ENCODE peak calls at places on chromosomes 1 and 21, in nine cellular contexts. One of them, this sample, is unnamed.

GRCh38 chr1:230268371-230269170 is 157.6 kb downstream of the PGBD5 start:
- DNase-seq in osteocyte: no peak
- DNase-seq in COR-L47: peak
- DNase-seq in activated CD4-positive, alpha-beta T cell treated with anti-CD3 and anti-CD28 coated beads, Interleukin-2, amount 50 U/mL, for 4 hours: no peak
- DNase-seq in cardiac septum: no peak
- DNase-seq in stimulated activated CD8-positive, alpha-beta memory T cell treated with anti-CD3 and anti-CD28 coated beads, Interleukin-2, amount 100 ng/mL, for 48 hours: no peak
- DNase-seq in heart left ventricle: no peak
- DNase-seq in HTR-8/SVneo: peak
- DNase-seq in stimulated activated CD4-positive, alpha-beta T cell treated with anti-CD3 and anti-CD28 coated beads, Interleukin-15, amount 100 ng/mL, for 1 hour: no peak
- DNase-seq in this sample: no peak

GRCh38 chr1:94754570-94754969 is 65.6 kb upstream of the SLC44A3 start:
- DNase-seq in HTR-8/SVneo: no peak
- DNase-seq in heart left ventricle: no peak
- DNase-seq in stimulated activated CD4-positive, alpha-beta T cell treated with anti-CD3 and anti-CD28 coated beads, Interleukin-15, amount 100 ng/mL, for 1 hour: no peak
- DNase-seq in osteocyte: no peak
- DNase-seq in cardiac septum: no peak
- DNase-seq in COR-L47: no peak
- DNase-seq in activated CD4-positive, alpha-beta T cell treated with anti-CD3 and anti-CD28 coated beads, Interleukin-2, amount 50 U/mL, for 4 hours: no peak
- DNase-seq in stimulated activated CD8-positive, alpha-beta memory T cell treated with anti-CD3 and anti-CD28 coated beads, Interleukin-2, amount 100 ng/mL, for 48 hours: no peak
- DNase-seq in this sample: no peak

GRCh38 chr1:8167936-8168335 is 141.8 kb upstream of the ERRFI1 start:
- DNase-seq in stimulated activated CD4-positive, alpha-beta T cell treated with anti-CD3 and anti-CD28 coated beads, Interleukin-15, amount 100 ng/mL, for 1 hour: no peak
- DNase-seq in COR-L47: no peak
- DNase-seq in cardiac septum: no peak
- DNase-seq in stimulated activated CD8-positive, alpha-beta memory T cell treated with anti-CD3 and anti-CD28 coated beads, Interleukin-2, amount 100 ng/mL, for 48 hours: no peak
- DNase-seq in activated CD4-positive, alpha-beta T cell treated with anti-CD3 and anti-CD28 coated beads, Interleukin-2, amount 50 U/mL, for 4 hours: no peak
- DNase-seq in HTR-8/SVneo: no peak
- DNase-seq in osteocyte: no peak
- DNase-seq in heart left ventricle: no peak
- DNase-seq in this sample: no peak

GRCh38 chr1:112464501-112464900 is 44.3 kb upstream of the WNT2B start:
- DNase-seq in osteocyte: no peak
- DNase-seq in cardiac septum: no peak
- DNase-seq in heart left ventricle: no peak
- DNase-seq in stimulated activated CD4-positive, alpha-beta T cell treated with anti-CD3 and anti-CD28 coated beads, Interleukin-15, amount 100 ng/mL, for 1 hour: no peak
- DNase-seq in stimulated activated CD8-positive, alpha-beta memory T cell treated with anti-CD3 and anti-CD28 coated beads, Interleukin-2, amount 100 ng/mL, for 48 hours: no peak
- DNase-seq in COR-L47: no peak
- DNase-seq in activated CD4-positive, alpha-beta T cell treated with anti-CD3 and anti-CD28 coated beads, Interleukin-2, amount 50 U/mL, for 4 hours: no peak
- DNase-seq in HTR-8/SVneo: no peak
- DNase-seq in this sample: peak

GRCh38 chr1:84780000-84780716 is 89.9 kb upstream of the SSX2IP start:
- DNase-seq in cardiac septum: no peak
- DNase-seq in HTR-8/SVneo: no peak
- DNase-seq in heart left ventricle: peak
- DNase-seq in activated CD4-positive, alpha-beta T cell treated with anti-CD3 and anti-CD28 coated beads, Interleukin-2, amount 50 U/mL, for 4 hours: no peak
- DNase-seq in COR-L47: no peak
- DNase-seq in stimulated activated CD8-positive, alpha-beta memory T cell treated with anti-CD3 and anti-CD28 coated beads, Interleukin-2, amount 100 ng/mL, for 48 hours: no peak
- DNase-seq in osteocyte: no peak
- DNase-seq in stimulated activated CD4-positive, alpha-beta T cell treated with anti-CD3 and anti-CD28 coated beads, Interleukin-15, amount 100 ng/mL, for 1 hour: no peak
- DNase-seq in this sample: no peak

GRCh38 chr1:95171270-95172245 is 54.4 kb downstream of the TLCD4 start:
- DNase-seq in activated CD4-positive, alpha-beta T cell treated with anti-CD3 and anti-CD28 coated beads, Interleukin-2, amount 50 U/mL, for 4 hours: no peak
- DNase-seq in HTR-8/SVneo: no peak
- DNase-seq in osteocyte: no peak
- DNase-seq in COR-L47: no peak
- DNase-seq in heart left ventricle: no peak
- DNase-seq in stimulated activated CD8-positive, alpha-beta memory T cell treated with anti-CD3 and anti-CD28 coated beads, Interleukin-2, amount 100 ng/mL, for 48 hours: no peak
- DNase-seq in stimulated activated CD4-positive, alpha-beta T cell treated with anti-CD3 and anti-CD28 coated beads, Interleukin-15, amount 100 ng/mL, for 1 hour: no peak
- DNase-seq in cardiac septum: no peak
- DNase-seq in this sample: no peak

GRCh38 chr1:107682467-107682866 is 282.5 kb downstream of the VAV3 start:
- DNase-seq in activated CD4-positive, alpha-beta T cell treated with anti-CD3 and anti-CD28 coated beads, Interleukin-2, amount 50 U/mL, for 4 hours: no peak
- DNase-seq in HTR-8/SVneo: no peak
- DNase-seq in heart left ventricle: no peak
- DNase-seq in COR-L47: no peak
- DNase-seq in cardiac septum: no peak
- DNase-seq in stimulated activated CD8-positive, alpha-beta memory T cell treated with anti-CD3 and anti-CD28 coated beads, Interleukin-2, amount 100 ng/mL, for 48 hours: no peak
- DNase-seq in osteocyte: no peak
- DNase-seq in stimulated activated CD4-positive, alpha-beta T cell treated with anti-CD3 and anti-CD28 coated beads, Interleukin-15, amount 100 ng/mL, for 1 hour: no peak
- DNase-seq in this sample: no peak

GRCh38 chr1:29458737-29459550 is 222.6 kb downstream of the PTPRU start:
- DNase-seq in HTR-8/SVneo: no peak
- DNase-seq in stimulated activated CD8-positive, alpha-beta memory T cell treated with anti-CD3 and anti-CD28 coated beads, Interleukin-2, amount 100 ng/mL, for 48 hours: no peak
- DNase-seq in heart left ventricle: no peak
- DNase-seq in stimulated activated CD4-positive, alpha-beta T cell treated with anti-CD3 and anti-CD28 coated beads, Interleukin-15, amount 100 ng/mL, for 1 hour: no peak
- DNase-seq in osteocyte: no peak
- DNase-seq in COR-L47: no peak
- DNase-seq in cardiac septum: peak
- DNase-seq in activated CD4-positive, alpha-beta T cell treated with anti-CD3 and anti-CD28 coated beads, Interleukin-2, amount 50 U/mL, for 4 hours: no peak
- DNase-seq in this sample: no peak

GRCh38 chr21:26064506-26064905 is 106.1 kb downstream of the APP start:
- DNase-seq in stimulated activated CD8-positive, alpha-beta memory T cell treated with anti-CD3 and anti-CD28 coated beads, Interleukin-2, amount 100 ng/mL, for 48 hours: no peak
- DNase-seq in stimulated activated CD4-positive, alpha-beta T cell treated with anti-CD3 and anti-CD28 coated beads, Interleukin-15, amount 100 ng/mL, for 1 hour: no peak
- DNase-seq in HTR-8/SVneo: no peak
- DNase-seq in COR-L47: no peak
- DNase-seq in cardiac septum: no peak
- DNase-seq in activated CD4-positive, alpha-beta T cell treated with anti-CD3 and anti-CD28 coated beads, Interleukin-2, amount 50 U/mL, for 4 hours: no peak
- DNase-seq in heart left ventricle: no peak
- DNase-seq in osteocyte: no peak
- DNase-seq in this sample: no peak

GRCh38 chr1:39205102-39205780 is 746 bp downstream of the MACF1 start:
- DNase-seq in stimulated activated CD4-positive, alpha-beta T cell treated with anti-CD3 and anti-CD28 coated beads, Interleukin-15, amount 100 ng/mL, for 1 hour: peak
- DNase-seq in cardiac septum: peak
- DNase-seq in osteocyte: no peak
- DNase-seq in COR-L47: no peak
- DNase-seq in HTR-8/SVneo: peak
- DNase-seq in stimulated activated CD8-positive, alpha-beta memory T cell treated with anti-CD3 and anti-CD28 coated beads, Interleukin-2, amount 100 ng/mL, for 48 hours: peak
- DNase-seq in heart left ventricle: peak
- DNase-seq in activated CD4-positive, alpha-beta T cell treated with anti-CD3 and anti-CD28 coated beads, Interleukin-2, amount 50 U/mL, for 4 hours: peak
- DNase-seq in this sample: no peak

GRCh38 chr21:33036430-33037162 is 10.9 kb downstream of the OLIG2 start:
- DNase-seq in cardiac septum: peak
- DNase-seq in COR-L47: no peak
- DNase-seq in activated CD4-positive, alpha-beta T cell treated with anti-CD3 and anti-CD28 coated beads, Interleukin-2, amount 50 U/mL, for 4 hours: no peak
- DNase-seq in stimulated activated CD8-positive, alpha-beta memory T cell treated with anti-CD3 and anti-CD28 coated beads, Interleukin-2, amount 100 ng/mL, for 48 hours: no peak
- DNase-seq in osteocyte: no peak
- DNase-seq in stimulated activated CD4-positive, alpha-beta T cell treated with anti-CD3 and anti-CD28 coated beads, Interleukin-15, amount 100 ng/mL, for 1 hour: no peak
- DNase-seq in HTR-8/SVneo: peak
- DNase-seq in heart left ventricle: peak
- DNase-seq in this sample: no peak

GRCh38 chr1:226549937-226550670 is 1.5 kb downstream of the STUM start:
- DNase-seq in stimulated activated CD8-positive, alpha-beta memory T cell treated with anti-CD3 and anti-CD28 coated beads, Interleukin-2, amount 100 ng/mL, for 48 hours: no peak
- DNase-seq in COR-L47: peak
- DNase-seq in heart left ventricle: peak
- DNase-seq in activated CD4-positive, alpha-beta T cell treated with anti-CD3 and anti-CD28 coated beads, Interleukin-2, amount 50 U/mL, for 4 hours: no peak
- DNase-seq in cardiac septum: no peak
- DNase-seq in HTR-8/SVneo: no peak
- DNase-seq in stimulated activated CD4-positive, alpha-beta T cell treated with anti-CD3 and anti-CD28 coated beads, Interleukin-15, amount 100 ng/mL, for 1 hour: no peak
- DNase-seq in osteocyte: no peak
- DNase-seq in this sample: no peak

This sample was measured in type B pancreatic cell.